ENCODE peak calls at places on chromosomes 6 and 20, in nine cellular contexts. Q, N, L, W, T, C, E, B and F are unnamed samples.

GRCh38 chr6:158219229-158219628 is 51.1 kb downstream of the GTF2H5 start:
- DNase-seq in C (peak), E (no peak), L (no peak), N (no peak), B (peak), W (no peak), Q (no peak), T (no peak), F (peak)

GRCh38 chr6:40631760-40632159 is 44.6 kb upstream of the LRFN2 start:
- DNase-seq in C (no peak), E (no peak), N (no peak), L (no peak), T (no peak), Q (no peak), B (no peak), W (no peak), F (no peak)

GRCh38 chr6:19669206-19669605 is 168.0 kb upstream of the ID4 start:
- DNase-seq in T (no peak), Q (no peak), L (no peak), N (no peak), C (no peak), W (no peak), E (no peak), B (peak), F (peak)

GRCh38 chr6:38771111-38771694 is 56.1 kb downstream of the DNAH8 start:
- DNase-seq in T (no peak), E (no peak), Q (no peak), B (peak), C (no peak), N (no peak), L (no peak), W (no peak), F (no peak)

GRCh38 chr20:21031666-21032065 is 74.5 kb downstream of the LINC00237 start:
- DNase-seq in C (no peak), N (no peak), E (no peak), L (no peak), Q (no peak), W (no peak), B (no peak), T (no peak), F (no peak)

GRCh38 chr6:26575494-26575939 is 21.2 kb upstream of the ABT1 start:
- DNase-seq in C (no peak), N (no peak), L (no peak), W (no peak), E (no peak), Q (peak), B (peak), T (no peak), F (no peak)

GRCh38 chr6:105094133-105094640 is 85.6 kb downstream of the POPDC3 start:
- DNase-seq in W (no peak), B (no peak), C (no peak), L (no peak), E (no peak), T (no peak), N (no peak), Q (no peak), F (no peak)

GRCh38 chr6:14210077-14210476 is 92.5 kb downstream of the CD83 start:
- DNase-seq in T (no peak), C (no peak), L (no peak), Q (no peak), B (no peak), W (no peak), E (no peak), N (no peak), F (no peak)

GRCh38 chr6:44472250-44472945 is 84.9 kb downstream of the CDC5L start:
- DNase-seq in L (no peak), C (no peak), T (no peak), N (no peak), E (no peak), B (no peak), Q (peak), W (no peak), F (no peak)

GRCh38 chr6:85403331-85404015 is 46.4 kb upstream of the NT5E start:
- DNase-seq in B (peak), W (no peak), N (no peak), Q (peak), C (no peak), T (no peak), L (no peak), E (no peak), F (peak)

GRCh38 chr20:36745234-36745926 is 510 bp downstream of the NDRG3 start:
- DNase-seq in W (no peak), N (peak), Q (peak), L (peak), T (no peak), B (no peak), E (no peak), C (no peak), F (no peak)

GRCh38 chr6:157468574-157468973 is 87.6 kb downstream of the ZDHHC14 start:
- DNase-seq in B (no peak), L (no peak), T (no peak), E (no peak), W (no peak), Q (no peak), C (no peak), N (no peak), F (no peak)

GRCh38 chr20:48782073-48782472 is 45.7 kb downstream of the PREX1 start:
- DNase-seq in L (no peak), N (no peak), E (no peak), C (no peak), Q (no peak), T (no peak), W (no peak), B (no peak), F (no peak)

GRCh38 chr6:25660512-25660911 is 8.5 kb downstream of the SCGN start:
- DNase-seq in N (no peak), T (no peak), C (no peak), E (no peak), L (peak), B (peak), W (no peak), Q (no peak), F (no peak)

GRCh38 chr6:34021839-34022190 is 124.1 kb downstream of the GRM4 start:
- DNase-seq in L (no peak), W (peak), T (no peak), Q (no peak), C (no peak), B (no peak), N (peak), E (no peak), F (no peak)

GRCh38 chr20:45316150-45317080 is 8.3 kb upstream of the MATN4 start:
- DNase-seq in W (no peak), B (no peak), E (no peak), T (no peak), C (no peak), L (no peak), Q (no peak), N (no peak), F (no peak)

GRCh38 chr6:167565884-167566491 is 241.1 kb downstream of the TTLL2 start:
- DNase-seq in B (no peak), W (peak), E (no peak), Q (peak), T (no peak), C (no peak), N (no peak), L (no peak), F (no peak)

GRCh38 chr6:125821825-125822281 is 31.1 kb downstream of the NCOA7 start:
- DNase-seq in L (no peak), N (peak), T (no peak), Q (no peak), B (no peak), C (no peak), W (no peak), E (no peak), F (no peak)

GRCh38 chr6:13120483-13121482 is 207.6 kb downstream of the TBC1D7 start:
- DNase-seq in W (no peak), E (no peak), Q (peak), C (no peak), N (no peak), L (no peak), T (no peak), B (no peak), F (no peak)

GRCh38 chr6:163260111-163260895 is 154.2 kb upstream of the QKI start:
- DNase-seq in Q (peak), E (no peak), W (no peak), B (peak), T (no peak), N (no peak), C (no peak), L (no peak), F (no peak)

GRCh38 chr6:24890471-24890870 is 45.3 kb downstream of the RIPOR2 start:
- DNase-seq in C (no peak), N (no peak), B (no peak), Q (no peak), W (no peak), T (no peak), E (no peak), L (no peak), F (no peak)

GRCh38 chr6:120077489-120077888 is 727.9 kb upstream of the MAN1A1 start:
- DNase-seq in C (no peak), W (peak), Q (peak), T (no peak), L (no peak), B (no peak), E (no peak), N (peak), F (no peak)

GRCh38 chr6:68468244-68468884 is 166.7 kb upstream of the ADGRB3 start:
- DNase-seq in Q (no peak), B (no peak), C (peak), L (no peak), N (no peak), T (no peak), E (no peak), W (peak), F (no peak)

GRCh38 chr6:28896505-28897392 is 27.0 kb downstream of the TRIM27 start:
- DNase-seq in C (peak), N (peak), E (peak), Q (peak), L (peak), B (peak), W (peak), T (peak), F (peak)

GRCh38 chr6:165365371-165365770 is 56.0 kb upstream of the C6orf118 start:
- DNase-seq in Q (no peak), C (no peak), L (no peak), E (no peak), W (no peak), T (no peak), B (no peak), N (no peak), F (no peak)

GRCh38 chr6:37257634-37258404 is at the start of the genes TBC1D22B and TMEM217:
- DNase-seq in E (peak), B (peak), Q (peak), C (peak), W (peak), T (peak), L (peak), N (peak), F (peak)

GRCh38 chr6:37638414-37639079 is 59.1 kb downstream of the MDGA1 start:
- DNase-seq in B (no peak), C (no peak), Q (no peak), N (no peak), T (no peak), L (no peak), W (no peak), E (no peak), F (no peak)

GRCh38 chr6:169669889-169670288 is 31.9 kb downstream of the WDR27 start:
- DNase-seq in T (no peak), Q (no peak), W (no peak), C (no peak), E (no peak), B (peak), L (no peak), N (no peak), F (peak)

GRCh38 chr6:24931752-24932691 is 3.7 kb downstream of the RIPOR2 start:
- DNase-seq in W (no peak), Q (no peak), E (no peak), T (no peak), B (peak), L (peak), C (no peak), N (no peak), F (no peak)

GRCh38 chr6:108730556-108731228 is 117.5 kb upstream of the ARMC2 start:
- DNase-seq in E (no peak), N (no peak), T (no peak), L (no peak), B (no peak), C (no peak), W (no peak), Q (no peak), F (no peak)

GRCh38 chr6:34969662-34970265 is 80.7 kb downstream of the ANKS1A start:
- DNase-seq in N (no peak), W (no peak), Q (no peak), L (no peak), E (no peak), T (no peak), B (peak), C (no peak), F (no peak)

GRCh38 chr6:113291751-113292445 is 565.2 kb upstream of the MARCKS start:
- DNase-seq in L (no peak), B (peak), E (no peak), N (no peak), T (no peak), W (no peak), C (no peak), Q (no peak), F (no peak)

GRCh38 chr20:15582146-15582776 is 991.0 kb downstream of the KIF16B start:
- DNase-seq in W (no peak), N (no peak), T (no peak), C (no peak), L (peak), E (no peak), Q (no peak), B (peak), F (no peak)

GRCh38 chr6:170388113-170388512 is 81.6 kb downstream of the FAM120B start:
- DNase-seq in B (peak), Q (peak), C (no peak), N (no peak), L (no peak), W (no peak), E (no peak), T (no peak), F (no peak)

GRCh38 chr20:53773792-53774371 is 180.2 kb upstream of the ZNF217 start:
- DNase-seq in N (no peak), Q (no peak), L (no peak), E (no peak), C (no peak), W (no peak), T (no peak), B (peak), F (peak)

GRCh38 chr6:131282417-131282816 is 147.2 kb downstream of the AKAP7 start:
- DNase-seq in T (no peak), E (no peak), N (no peak), Q (no peak), B (no peak), W (no peak), L (no peak), C (no peak), F (no peak)

GRCh38 chr20:49853640-49854039 is 41.0 kb downstream of the SLC9A8 start:
- DNase-seq in E (no peak), B (peak), L (no peak), C (no peak), W (no peak), T (peak), Q (peak), N (no peak), F (peak)

GRCh38 chr20:49028684-49029083 is 17.4 kb upstream of the CSE1L start:
- DNase-seq in E (no peak), N (no peak), B (peak), C (peak), Q (peak), L (no peak), W (peak), T (no peak), F (peak)